ENCODE peak calls at places on chromosomes 13 and 19, in ten cellular contexts. H is heart left ventricle, A is tibial nerve, P is gastrocnemius medialis, D is uterus, C is body of pancreas, S is ovary, Y is IMR-90, Z is breast epithelium, X is Peyer's patch. O is an unnamed sample.

GRCh38 chr13:90447034-90447734 is 900.3 kb upstream of the MIR17HG start:
- DNase-seq in H (no peak), A (no peak), P (no peak), D (no peak), C (no peak), S (no peak), Y (no peak), Z (no peak), X (no peak), O (no peak)

GRCh38 chr19:30669329-30670010 is 297.3 kb downstream of the ZNF536 start:
- DNase-seq in H (peak; percentile 69), A (peak; percentile 60), P (no peak), D (peak; percentile 81), C (peak; percentile 60), S (peak; percentile 88), Y (peak; percentile 12), Z (peak; percentile 70), X (peak; percentile 80), O (peak; percentile 19)

GRCh38 chr13:66665991-66666390 is 564.1 kb downstream of the PCDH9 start:
- DNase-seq in H (no peak), A (no peak), P (no peak), D (no peak), C (peak; percentile 7), S (no peak), Y (peak; percentile 88), Z (no peak), X (no peak), O (no peak)

GRCh38 chr13:99657848-99658265 is 156.6 kb downstream of the TM9SF2 start:
- DNase-seq in H (peak; percentile 36), A (no peak), P (no peak), D (peak; percentile 35), C (peak; percentile 22), S (peak; percentile 19), Y (no peak), Z (no peak), X (peak; percentile 53), O (no peak)

GRCh38 chr19:47144630-47145029 is 14.0 kb downstream of the SAE1 start:
- DNase-seq in H (no peak), A (no peak), P (no peak), D (no peak), C (no peak), S (no peak), Y (no peak), Z (no peak), X (no peak), O (no peak)

GRCh38 chr13:52428295-52428694 is 22.1 kb downstream of the VPS36 start:
- DNase-seq in H (no peak), A (no peak), P (no peak), D (no peak), C (peak; percentile 9), S (no peak), Y (peak; percentile 70), Z (no peak), X (no peak), O (peak; percentile 43)

GRCh38 chr19:36215276-36216171 is 618 bp downstream of the ZNF146 start:
- DNase-seq in H (no peak), A (no peak), P (no peak), D (no peak), C (no peak), S (no peak), Y (peak; percentile 62), Z (no peak), X (no peak), O (peak; percentile 61)

GRCh38 chr13:90686438-90686837 is 661.0 kb upstream of the MIR17HG start:
- DNase-seq in H (no peak), A (no peak), P (no peak), D (no peak), C (peak; percentile 6), S (no peak), Y (peak; percentile 65), Z (no peak), X (no peak), O (no peak)

GRCh38 chr13:69660155-69660554 is 447.5 kb upstream of the ATXN8OS start:
- DNase-seq in H (no peak), A (no peak), P (no peak), D (no peak), C (no peak), S (no peak), Y (no peak), Z (no peak), X (no peak), O (no peak)

GRCh38 chr19:1206733-1207301 is 1.2 kb downstream of the STK11 start:
- DNase-seq in H (no peak), A (no peak), P (no peak), D (no peak), C (no peak), S (peak; percentile 56), Y (no peak), Z (no peak), X (no peak), O (peak; percentile 75)

GRCh38 chr19:14612657-14613056 is 29.8 kb downstream of the CLEC17A start:
- DNase-seq in H (no peak), A (no peak), P (no peak), D (no peak), C (no peak), S (no peak), Y (no peak), Z (no peak), X (no peak), O (no peak)
- TF ChIP-seq POLR2A in H (no peak), A (no peak), P (no peak), D (no peak), C (no peak), S (no peak), Y (no peak), Z (no peak), X (no peak), O (no peak)

GRCh38 chr19:3500429-3501101 is at the start of gene DOHH:
- DNase-seq in H (peak; percentile 97), A (peak; percentile 85), P (peak; percentile 95), D (peak; percentile 96), C (peak; percentile 96), S (peak; percentile 95), Y (peak; percentile 96), Z (peak; percentile 95), X (peak; percentile 98), O (peak; percentile 99)
- TF ChIP-seq POLR2A in H (no peak), A (no peak), P (no peak), D (peak; percentile 18), C (no peak), S (peak; percentile 63), Y (peak; percentile 88), Z (no peak), X (no peak), O (peak; percentile 85)

GRCh38 chr13:31786011-31786410 is 46.7 kb downstream of the RXFP2 start:
- DNase-seq in H (no peak), A (no peak), P (no peak), D (no peak), C (no peak), S (no peak), Y (no peak), Z (no peak), X (no peak), O (no peak)
- TF ChIP-seq POLR2A in H (no peak), A (no peak), P (no peak), D (no peak), C (no peak), S (no peak), Y (no peak), Z (no peak), X (no peak), O (no peak)

DNA sequence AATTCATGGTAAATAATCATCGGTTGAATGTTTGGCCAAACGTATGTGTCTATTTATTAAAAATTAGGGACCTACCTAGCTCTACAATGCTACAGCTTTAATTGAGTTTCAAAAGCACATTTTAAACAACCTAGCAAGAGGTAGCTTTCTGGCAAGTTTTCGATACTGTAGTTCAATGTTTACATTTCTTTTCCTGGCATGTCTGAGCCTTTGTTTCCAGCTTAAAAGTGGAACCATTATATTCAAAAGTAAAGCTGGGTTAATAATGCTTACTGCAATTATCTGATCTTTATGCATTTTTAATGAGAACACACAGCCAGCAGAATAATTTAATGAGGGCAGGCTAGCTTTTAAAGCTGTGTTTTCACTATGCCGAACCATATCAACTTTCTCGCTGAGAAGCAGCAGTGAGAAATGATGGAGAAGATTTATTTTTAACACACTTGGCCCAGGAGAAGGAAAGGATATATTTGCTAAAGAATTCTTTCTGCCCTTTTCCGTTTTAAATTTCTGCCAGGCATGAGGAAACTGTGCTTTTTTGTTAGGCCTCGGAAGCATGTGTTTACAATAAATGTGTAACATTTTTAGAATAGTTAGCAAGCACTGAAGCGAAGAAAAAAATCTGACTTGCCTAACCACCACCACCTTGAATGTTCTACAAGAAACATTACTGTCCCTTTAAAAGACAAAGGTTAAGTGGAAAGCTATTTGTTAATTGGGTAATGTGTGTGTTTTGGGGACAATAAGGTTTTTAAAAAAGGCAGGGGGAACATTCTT is 989 bp downstream of the MBNL2 start:
- DNase-seq in H (no peak), A (no peak), P (no peak), D (no peak), C (no peak), S (no peak), Y (no peak), Z (no peak), X (no peak), O (peak; percentile 70)
- TF ChIP-seq POLR2A in H (no peak), A (no peak), P (no peak), D (no peak), C (no peak), S (no peak), Y (no peak), Z (no peak), X (no peak), O (no peak)

DNA sequence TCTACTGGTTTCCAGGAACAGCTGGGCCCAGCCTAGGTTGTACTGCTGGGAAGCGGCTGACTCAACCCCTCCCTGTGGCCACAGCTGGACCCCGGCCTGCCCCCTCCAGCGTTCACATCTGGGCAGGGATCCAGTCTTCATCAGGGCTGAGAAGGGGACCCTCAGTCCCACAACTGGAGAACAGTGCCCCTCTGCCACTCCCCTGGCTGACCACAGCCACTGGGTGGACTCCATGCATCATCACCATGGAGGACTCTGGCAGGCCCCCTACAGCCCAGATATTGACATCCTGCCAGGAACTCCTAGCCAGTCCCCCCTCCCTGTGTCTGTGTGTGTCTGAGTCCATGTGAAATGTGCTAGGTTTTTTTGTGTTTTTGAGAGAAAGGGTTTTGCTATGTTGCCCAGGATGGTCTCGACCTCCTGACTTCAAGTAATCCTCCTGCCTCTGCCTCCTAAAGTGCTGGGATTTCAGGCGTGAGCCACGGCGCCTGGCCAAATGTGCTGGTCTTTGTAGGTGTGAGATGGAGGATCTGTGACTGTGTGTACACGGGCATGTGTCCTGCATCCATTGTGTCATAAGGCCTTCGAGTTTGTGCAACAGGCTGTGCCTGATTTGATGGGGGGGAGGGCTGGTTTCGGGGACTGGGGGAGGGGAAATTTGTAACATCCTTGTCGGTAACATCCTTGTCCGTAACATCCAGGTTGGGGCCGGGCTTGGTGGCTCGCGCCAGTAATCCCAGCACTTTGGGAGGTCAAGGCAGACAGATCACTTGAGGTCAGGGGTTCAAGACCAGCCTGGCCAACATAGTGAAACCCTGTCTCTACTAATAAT is 4.0 kb upstream of the HOOK2 start:
- DNase-seq in H (peak; percentile 81), A (no peak), P (peak; percentile 50), D (peak; percentile 75), C (peak; percentile 57), S (peak; percentile 85), Y (peak; percentile 77), Z (no peak), X (peak; percentile 64), O (peak; percentile 68)
- TF ChIP-seq POLR2A in H (no peak), A (no peak), P (no peak), D (no peak), C (no peak), S (peak; percentile 11), Y (peak; percentile 62), Z (no peak), X (no peak), O (no peak)

GRCh38 chr13:109684836-109685602 is 101.4 kb downstream of the IRS2 start:
- DNase-seq in H (peak; percentile 61), A (no peak), P (peak; percentile 18), D (no peak), C (peak; percentile 70), S (peak; percentile 45), Y (no peak), Z (no peak), X (peak; percentile 67), O (no peak)
- TF ChIP-seq POLR2A in H (no peak), A (no peak), P (no peak), D (no peak), C (no peak), S (no peak), Y (no peak), Z (no peak), X (peak; percentile 16), O (no peak)

O was measured in erythroblast.